ENCODE peak calls at places on chromosome 14, in four cellular contexts. F is brain microvascular endothelial cell, S is HL-60, G is GM23338. J is an unnamed sample.
A peak's percentile ranks its signal among the peaks of the same experiment; 100 is the strongest.

GRCh38 chr14:36424478-36425102 is 95.4 kb downstream of the NKX2-1 start:
- DNase-seq in F (no peak), S (no peak), G (no peak), J (no peak)

GRCh38 chr14:39426605-39427004 is 5.6 kb downstream of the FBXO33 start:
- DNase-seq in F (peak; percentile 9), S (no peak), G (peak; percentile 53), J (peak; percentile 9)

GRCh38 chr14:20679907-20680306 is 4.5 kb upstream of the RNASE4 start:
- DNase-seq in F (peak; percentile 20), S (no peak), G (peak; percentile 50), J (peak; percentile 74)

GRCh38 chr14:102510616-102511520 is 1.3 kb upstream of the ANKRD9 start:
- DNase-seq in F (no peak), S (no peak), G (peak; percentile 94), J (no peak)

GRCh38 chr14:35669782-35670181 is 135.8 kb downstream of the INSM2 start:
- DNase-seq in F (peak; percentile 82), S (no peak), G (no peak), J (peak; percentile 76)

GRCh38 chr14:47626151-47627035 is 49.0 kb downstream of the MDGA2 start:
- DNase-seq in F (no peak), S (no peak), G (no peak), J (no peak)

GRCh38 chr14:52793061-52793460 is 1.7 kb upstream of the GNPNAT1 start:
- DNase-seq in F (no peak), S (no peak), G (no peak), J (no peak)

GRCh38 chr14:85416771-85417170 is 113.2 kb upstream of the FLRT2 start:
- DNase-seq in F (peak; percentile 80), S (peak; percentile 65), G (no peak), J (peak; percentile 64)

GRCh38 chr14:88005978-88006851 is 1.3 kb downstream of the GPR65 start:
- DNase-seq in F (no peak), S (no peak), G (no peak), J (no peak)

GRCh38 chr14:95313707-95314106 is 6.0 kb downstream of the CLMN start:
- DNase-seq in F (peak; percentile 56), S (peak; percentile 85), G (no peak), J (peak; percentile 78)

GRCh38 chr14:27528328-27528727 is 930.5 kb upstream of the NOVA1 start:
- DNase-seq in F (no peak), S (no peak), G (peak; percentile 68), J (peak; percentile 24)

GRCh38 chr14:72644758-72645489 is 249.0 kb downstream of the DPF3 start:
- DNase-seq in F (no peak), S (no peak), G (peak; percentile 18), J (no peak)

GRCh38 chr14:35114036-35114435 is 7.8 kb downstream of the PPP2R3C start:
- DNase-seq in F (no peak), S (no peak), G (no peak), J (no peak)

GRCh38 chr14:30295980-30296379 is 263.0 kb upstream of the G2E3 start:
- DNase-seq in F (no peak), S (no peak), G (no peak), J (peak; percentile 14)

GRCh38 chr14:22597265-22597664 is 835 bp upstream of the ABHD4 start:
- DNase-seq in F (no peak), S (no peak), G (peak; percentile 39), J (no peak)
- TF ChIP-seq CTCF in F (no peak), S (no peak), G (no peak), J (no peak)

GRCh38 chr14:56008160-56008559 is 110.1 kb upstream of the PELI2 start:
- DNase-seq in F (no peak), S (no peak), G (no peak), J (no peak)

GRCh38 chr14:56004323-56004722 is 113.9 kb upstream of the PELI2 start:
- DNase-seq in F (no peak), S (no peak), G (no peak), J (no peak)

GRCh38 chr14:56004807-56005579 is 113.2 kb upstream of the PELI2 start:
- DNase-seq in F (peak; percentile 89), S (no peak), G (peak; percentile 65), J (no peak)

GRCh38 chr14:56002876-56003625 is 115.2 kb upstream of the PELI2 start:
- DNase-seq in F (no peak), S (no peak), G (peak; percentile 23), J (no peak)

GRCh38 chr14:56005580-56006053 is 112.6 kb upstream of the PELI2 start:
- DNase-seq in F (peak; percentile 5), S (no peak), G (no peak), J (no peak)
- H3K27ac ChIP-seq in F (peak overlapping the region; percentile 88), S (no peak overlapping the region), G (no peak overlapping the region), J (no peak overlapping the region)

GRCh38 chr14:67738740-67739504 is 37.2 kb downstream of the RDH12 start:
- DNase-seq in F (peak; percentile 97), S (peak; percentile 13), G (no peak), J (peak; percentile 88)

GRCh38 chr14:67733609-67734008 is 31.9 kb downstream of the RDH12 start:
- DNase-seq in F (peak; percentile 13), S (no peak), G (peak; percentile 17), J (no peak)

GRCh38 chr14:67735361-67735921 is 33.8 kb downstream of the RDH12 start:
- DNase-seq in F (no peak), S (no peak), G (no peak), J (no peak)

GRCh38 chr14:67736771-67737170 is 35.1 kb downstream of the RDH12 start:
- DNase-seq in F (no peak), S (no peak), G (no peak), J (no peak)

DNA sequence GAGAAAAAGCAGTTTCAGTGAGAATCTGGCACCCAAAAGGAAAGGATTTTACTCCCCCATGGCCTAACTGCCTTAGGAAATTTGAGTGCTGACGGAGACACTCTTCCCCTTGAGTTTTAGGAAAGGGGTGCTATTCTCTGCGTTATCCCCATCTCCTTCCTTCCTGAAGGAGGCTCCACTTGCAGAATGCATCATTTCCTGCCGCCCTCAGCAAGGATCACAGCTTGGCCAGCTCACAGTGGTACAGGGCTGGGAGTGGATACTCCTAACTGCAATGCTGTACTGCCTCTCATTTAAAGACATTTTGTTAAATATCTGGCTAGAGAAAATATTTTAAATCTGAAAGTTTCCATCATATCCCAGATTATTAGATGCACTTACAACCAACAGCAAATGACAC is 33.0 kb downstream of the RDH12 start:
- DNase-seq in F (no peak), S (no peak), G (peak; percentile 63), J (no peak)
- TF ChIP-seq CTCF in F (peak; percentile 40), S (no peak), G (peak; percentile 49), J (no peak)

DNA sequence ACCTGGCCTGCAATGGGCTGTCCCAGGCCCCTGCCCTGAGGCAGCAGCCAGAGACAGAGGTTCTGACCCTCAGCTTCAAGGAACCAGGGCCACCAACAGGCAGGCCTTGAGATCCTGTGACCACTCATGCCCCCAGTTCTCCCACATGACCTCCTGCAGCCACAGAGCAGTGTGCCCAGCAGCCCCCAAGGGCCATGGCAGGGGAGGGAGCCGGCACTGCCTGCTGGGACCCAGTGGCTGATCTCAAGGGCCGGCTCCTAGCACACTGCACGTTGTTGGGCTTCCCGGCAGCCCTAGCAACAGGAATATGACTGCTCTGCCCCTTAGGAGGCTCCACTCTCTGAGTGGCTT is 14.8 kb downstream of the DEGS2 start:
- DNase-seq in F (no peak), S (no peak), G (no peak), J (no peak)
- H3K27ac ChIP-seq in F (no peak overlapping the region), S (no peak overlapping the region), G (no peak overlapping the region), J (peak overlapping the region; percentile 43)

GRCh38 chr14:105200074-105200473 is 19.0 kb upstream of the NUDT14 start:
- DNase-seq in F (no peak), S (no peak), G (no peak), J (no peak)

GRCh38 chr14:105203057-105203494 is 22.0 kb upstream of the NUDT14 start:
- DNase-seq in F (peak; percentile 56), S (no peak), G (peak; percentile 82), J (peak; percentile 71)

GRCh38 chr14:105200641-105201040 is 19.5 kb upstream of the NUDT14 start:
- DNase-seq in F (no peak), S (no peak), G (no peak), J (no peak)

GRCh38 chr14:105201928-105202513 is 20.9 kb upstream of the NUDT14 start:
- DNase-seq in F (no peak), S (peak; percentile 50), G (no peak), J (no peak)

GRCh38 chr14:105201156-105201927 is 20.2 kb upstream of the NUDT14 start:
- DNase-seq in F (no peak), S (no peak), G (peak; percentile 62), J (no peak)
- TF ChIP-seq CTCF in F (peak; percentile 23), S (peak; percentile 3), G (peak; percentile 26), J (no peak)

GRCh38 chr14:55115861-55116245 is 13.2 kb upstream of the LGALS3 start:
- DNase-seq in F (no peak), S (no peak), G (no peak), J (no peak)

GRCh38 chr14:55115433-55115832 is 13.6 kb upstream of the LGALS3 start:
- DNase-seq in F (no peak), S (no peak), G (no peak), J (no peak)

GRCh38 chr14:55118761-55119160 is 10.3 kb upstream of the LGALS3 start:
- DNase-seq in F (no peak), S (no peak), G (no peak), J (no peak)

GRCh38 chr14:55116246-55117030 is 12.6 kb upstream of the LGALS3 start:
- DNase-seq in F (no peak), S (no peak), G (no peak), J (no peak)

DNA sequence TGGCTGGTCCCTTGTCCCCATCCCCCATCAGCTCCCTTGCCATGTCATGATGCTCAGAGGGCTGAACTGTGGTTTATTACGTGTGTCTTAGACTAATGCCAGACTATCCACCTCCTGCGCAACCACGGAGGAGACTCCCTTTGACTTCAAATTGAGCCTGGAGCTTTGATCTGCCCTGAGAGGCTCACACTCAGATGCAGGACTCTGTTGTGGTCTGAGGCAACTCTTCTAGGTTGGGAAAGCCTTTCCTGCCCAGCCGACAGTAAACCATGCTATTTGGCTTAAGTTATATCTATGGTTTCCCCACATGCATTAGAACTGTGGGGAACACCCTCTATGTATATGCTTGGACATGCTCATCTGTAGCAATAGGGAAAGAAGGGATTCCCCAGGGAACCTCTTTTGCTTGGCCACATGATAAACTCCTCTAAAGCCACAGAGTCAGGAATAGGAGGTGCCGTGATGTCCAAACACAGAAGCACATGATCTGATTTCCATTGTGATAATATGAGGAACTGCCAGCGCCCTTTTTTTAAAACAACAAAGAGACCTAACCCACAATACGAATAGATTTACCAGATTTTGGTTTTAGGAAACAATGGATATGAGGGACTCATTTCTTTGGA is 11.1 kb upstream of the LGALS3 start:
- DNase-seq in F (no peak), S (no peak), G (no peak), J (no peak)
- H3K27ac ChIP-seq in F (no peak overlapping the region), S (peak overlapping the region; percentile 73), G (no peak overlapping the region), J (peak overlapping the region; percentile 73)

GRCh38 chr14:38016497-38016896 is 191.2 kb upstream of the SSTR1 start:
- DNase-seq in F (no peak), S (no peak), G (peak; percentile 45), J (no peak)
- TF ChIP-seq CTCF in F (peak; percentile 44), S (no peak), G (peak; percentile 59), J (no peak)

J was measured in RWPE1.